ENCODE peak calls at places on chromosome 15, in six cellular contexts. B is fibroblast of pulmonary artery; T is naive B cell; A is dorsolateral prefrontal cortex; E is adrenal gland; W is CD4-positive, alpha-beta T cell. N is an unnamed sample.

GRCh38 chr15:78873796-78874761 is 1.4 kb downstream of the MORF4L1 start:
- DNase-seq in B (peak; percentile 24), T (no peak), A (no peak), E (no peak), W (peak; percentile 40), N (no peak)

GRCh38 chr15:73996939-73997338 is 2.4 kb downstream of the PML start:
- DNase-seq in B (peak; percentile 55), T (peak; percentile 44), A (no peak), E (peak; percentile 55), W (no peak), N (no peak)

GRCh38 chr15:52008698-52009434 is 10.2 kb upstream of the MAPK6 start:
- DNase-seq in B (no peak), T (no peak), A (no peak), E (no peak), W (no peak), N (peak; percentile 55)

GRCh38 chr15:62059818-62060115 is 480 bp downstream of the VPS13C start:
- DNase-seq in B (peak; percentile 49), T (peak; percentile 83), A (peak; percentile 42), E (peak; percentile 78), W (peak; percentile 40), N (peak; percentile 52)

GRCh38 chr15:43792761-43793493 is 807 bp downstream of the SERF2 start:
- DNase-seq in B (peak; percentile 40), T (no peak), A (no peak), E (peak; percentile 78), W (no peak), N (no peak)

GRCh38 chr15:101115318-101115886 is 136.4 kb downstream of the CHSY1 start:
- DNase-seq in B (no peak), T (no peak), A (no peak), E (no peak), W (no peak), N (no peak)

GRCh38 chr15:22888120-22888859 is 49.8 kb downstream of the NIPA2 start:
- DNase-seq in B (peak; percentile 95), T (no peak), A (no peak), E (peak; percentile 76), W (no peak), N (no peak)

GRCh38 chr15:75597667-75598341 is 18.7 kb upstream of the PTPN9 start:
- DNase-seq in B (peak; percentile 36), T (no peak), A (no peak), E (no peak), W (no peak), N (no peak)

GRCh38 chr15:66369773-66370651 is 13.5 kb upstream of the TIPIN start:
- DNase-seq in B (peak; percentile 62), T (no peak), A (no peak), E (no peak), W (no peak), N (peak; percentile 25)

GRCh38 chr15:70267879-70268278 is 170.2 kb upstream of the TLE3 start:
- DNase-seq in B (peak; percentile 52), T (no peak), A (no peak), E (no peak), W (no peak), N (no peak)

GRCh38 chr15:64478863-64479262 is 18.5 kb downstream of the ZNF609 start:
- DNase-seq in B (peak; percentile 24), T (no peak), A (no peak), E (no peak), W (no peak), N (no peak)

GRCh38 chr15:100043069-100043641 is 298.6 kb downstream of the ADAMTS17 start:
- DNase-seq in B (peak; percentile 75), T (no peak), A (no peak), E (peak; percentile 91), W (no peak), N (no peak)

GRCh38 chr15:70064441-70064840 is 33.3 kb downstream of the TLE3 start:
- DNase-seq in B (no peak), T (no peak), A (no peak), E (no peak), W (no peak), N (no peak)